ENCODE peak calls at places on chromosomes 16 and 17, in eight cellular contexts. G is lower lobe of right lung, U is cardiac fibroblast, B is fibroblast of lung, N is activated B cell treated with CpG ODN at 0.5 μM for 24 hours, X is AG10803, C is fibroblast of the aortic adventitia, H is cardiac muscle cell. F is an unnamed sample.

GRCh38 chr16:51971184-51971583 is 575.8 kb downstream of the TOX3 start:
- DNase-seq in U (peak; percentile 49), N (no peak), G (no peak), X (peak; percentile 17), H (peak; percentile 8), C (peak; percentile 24), B (no peak), F (peak; percentile 34)

GRCh38 chr16:66300037-66300436 is 66.5 kb upstream of the CDH5 start:
- DNase-seq in B (no peak), N (no peak), U (no peak), C (no peak), X (no peak), G (no peak), H (no peak), F (no peak)

GRCh38 chr17:61175298-61176142 is 224.1 kb upstream of the TBX2 start:
- DNase-seq in C (no peak), X (no peak), B (no peak), N (no peak), G (no peak), H (no peak), U (no peak), F (no peak)

GRCh38 chr17:39702901-39703893 is 3.3 kb downstream of the ERBB2 start:
- DNase-seq in U (no peak), N (no peak), G (no peak), X (no peak), H (no peak), B (no peak), C (peak; percentile 41), F (no peak)

GRCh38 chr16:49327466-49327865 is 45.8 kb upstream of the CBLN1 start:
- DNase-seq in G (no peak), N (no peak), C (no peak), H (no peak), X (no peak), U (no peak), B (no peak), F (no peak)

GRCh38 chr16:85573696-85574641 is 39.2 kb upstream of the GSE1 start:
- DNase-seq in H (peak; percentile 90), X (peak; percentile 44), N (no peak), B (peak; percentile 84), C (peak; percentile 77), G (no peak), U (peak; percentile 40), F (no peak)

GRCh38 chr17:36544049-36544319 is 735 bp upstream of the GGNBP2 start:
- DNase-seq in X (peak; percentile 64), C (peak; percentile 60), B (peak; percentile 55), H (peak; percentile 66), U (peak; percentile 67), G (peak; percentile 61), N (no peak), F (peak; percentile 59)

GRCh38 chr17:32283745-32284207 is 18.1 kb downstream of the RHBDL3 start:
- DNase-seq in G (no peak), C (peak; percentile 56), X (peak; percentile 38), N (no peak), B (peak; percentile 56), U (peak; percentile 20), H (peak; percentile 38), F (peak; percentile 11)

GRCh38 chr17:38896373-38896954 is 26.6 kb downstream of the LASP1 start:
- DNase-seq in G (no peak), N (no peak), H (no peak), U (no peak), C (no peak), B (no peak), X (no peak), F (no peak)

GRCh38 chr16:63938661-63939060 is 1183.2 kb downstream of the CDH11 start:
- DNase-seq in U (peak; percentile 10), G (no peak), N (no peak), H (peak; percentile 3), X (peak; percentile 3), B (peak; percentile 18), C (no peak), F (no peak)

GRCh38 chr16:53785044-53785443 is 81.1 kb downstream of the FTO start:
- DNase-seq in X (peak; percentile 38), N (no peak), B (peak; percentile 56), G (no peak), C (peak; percentile 32), U (peak; percentile 52), H (peak; percentile 63), F (no peak)

GRCh38 chr17:81666092-81666341 is 388 bp downstream of the OXLD1 start:
- DNase-seq in H (no peak), B (no peak), C (no peak), G (no peak), X (peak; percentile 18), N (no peak), U (no peak), F (no peak)

GRCh38 chr17:2396192-2396567 is 4.7 kb downstream of the MNT start:
- DNase-seq in G (no peak), U (no peak), B (no peak), C (no peak), N (no peak), H (no peak), X (no peak), F (no peak)
- TF ChIP-seq CTCF in G (no peak), U (no peak), B (no peak), C (no peak), N (no peak), H (no peak), X (no peak), F (no peak)

GRCh38 chr17:37651846-37652245 is 8.6 kb upstream of the DDX52 start:
- DNase-seq in G (no peak), B (no peak), H (no peak), C (no peak), N (no peak), X (no peak), U (no peak), F (no peak)

GRCh38 chr17:37648555-37648954 is 5.3 kb upstream of the DDX52 start:
- DNase-seq in N (no peak), X (peak; percentile 78), B (peak; percentile 80), C (peak; percentile 71), G (no peak), H (peak; percentile 72), U (peak; percentile 93), F (peak; percentile 71)

GRCh38 chr17:37650419-37651003 is 7.3 kb upstream of the DDX52 start:
- DNase-seq in G (no peak), U (peak; percentile 75), N (no peak), X (peak; percentile 66), C (peak; percentile 59), H (peak; percentile 59), B (peak; percentile 33), F (peak; percentile 42)
- TF ChIP-seq CTCF in G (peak; percentile 17), U (peak; percentile 55), N (no peak), X (peak; percentile 68), C (peak; percentile 52), H (peak; percentile 52), B (peak; percentile 49), F (peak; percentile 75)

DNA sequence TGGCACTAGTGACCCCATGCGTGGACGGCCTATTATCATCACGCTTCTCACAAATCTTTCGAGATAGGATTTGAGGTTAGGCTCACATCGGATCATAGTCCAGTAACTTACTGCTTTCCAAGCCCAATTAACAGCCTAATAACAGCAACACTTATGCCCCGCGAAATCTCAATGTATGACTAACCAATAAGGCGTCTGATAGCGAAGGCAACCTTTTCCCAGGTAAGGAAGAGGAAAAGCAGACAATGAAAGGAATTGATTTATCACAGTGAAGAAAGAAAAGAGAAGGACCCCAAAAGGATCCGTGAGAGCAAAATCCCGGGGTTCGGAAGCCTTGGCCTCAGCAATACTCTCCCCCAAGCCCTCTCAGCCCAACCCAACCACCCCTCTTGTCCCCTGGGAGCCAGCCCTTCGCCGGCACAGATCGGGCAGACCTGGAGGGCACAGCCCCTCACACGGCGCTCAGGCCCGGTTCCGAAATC is 567 bp downstream of the GPATCH8 start:
- DNase-seq in X (no peak), H (no peak), N (no peak), U (peak; percentile 34), C (peak; percentile 22), B (peak; percentile 15), G (no peak), F (no peak)
- TF ChIP-seq CTCF in X (no peak), H (no peak), N (no peak), U (no peak), C (no peak), B (no peak), G (no peak), F (no peak)

GRCh38 chr17:27748360-27748825 is 51.9 kb downstream of the NOS2 start:
- DNase-seq in C (no peak), N (no peak), H (no peak), U (no peak), B (no peak), X (no peak), G (no peak), F (no peak)

GRCh38 chr17:27751166-27751565 is 49.2 kb downstream of the NOS2 start:
- DNase-seq in H (no peak), B (no peak), N (no peak), U (no peak), X (no peak), G (no peak), C (no peak), F (no peak)

GRCh38 chr17:27746881-27747280 is 53.4 kb downstream of the NOS2 start:
- DNase-seq in X (no peak), G (no peak), N (no peak), B (no peak), C (no peak), H (no peak), U (no peak), F (no peak)

GRCh38 chr17:27751622-27752490 is 48.5 kb downstream of the NOS2 start:
- DNase-seq in N (no peak), X (no peak), C (no peak), U (no peak), G (no peak), H (no peak), B (no peak), F (no peak)

DNA sequence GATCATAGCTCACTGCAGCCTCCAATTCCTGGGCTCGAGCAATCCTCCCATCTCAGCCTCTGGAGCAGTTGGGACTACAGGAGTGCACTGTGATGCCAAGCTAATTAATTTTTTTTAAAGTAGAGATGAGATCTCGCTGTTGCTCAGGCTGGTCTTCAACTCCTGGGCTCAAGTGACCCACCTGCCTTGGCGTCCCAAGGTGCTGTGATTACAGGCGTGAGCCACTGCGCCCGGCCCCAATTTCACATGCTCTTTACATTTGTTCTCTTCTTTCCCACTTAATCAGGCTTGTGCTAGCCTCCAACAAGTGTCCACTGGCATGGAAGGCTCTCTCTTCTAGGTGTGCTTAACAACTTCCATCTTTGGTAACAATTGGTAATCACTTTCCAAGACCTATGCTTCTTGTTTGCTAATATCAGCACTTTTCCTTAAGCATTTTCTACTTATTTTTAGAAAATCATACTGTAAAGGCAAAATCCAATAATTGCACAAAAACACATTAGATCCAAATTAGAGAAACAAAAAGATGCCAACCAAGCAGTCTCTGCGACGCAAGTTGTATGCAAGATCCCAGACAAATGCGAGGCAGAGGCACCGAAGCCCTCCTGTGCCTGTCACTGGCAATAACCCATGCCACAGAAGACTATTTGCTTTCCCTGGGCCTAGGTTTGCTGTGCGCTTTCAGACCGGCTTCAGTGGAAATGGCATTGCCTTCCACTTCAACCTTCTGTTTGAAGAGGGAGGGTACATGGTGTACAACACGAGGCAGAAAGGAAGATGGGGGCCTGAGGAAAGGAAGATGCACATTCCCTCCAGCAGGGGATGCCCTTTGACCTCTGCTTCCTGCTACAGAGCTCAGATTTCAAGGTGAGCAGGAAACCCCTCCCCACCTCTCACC is 52.6 kb downstream of the NOS2 start:
- DNase-seq in X (no peak), H (no peak), N (no peak), B (no peak), G (no peak), U (no peak), C (no peak), F (no peak)
- TF ChIP-seq CTCF in X (peak; percentile 34), H (peak; percentile 32), N (no peak), B (peak; percentile 20), G (no peak), U (peak; percentile 30), C (peak; percentile 47), F (peak; percentile 70)

F was measured in HFFc6.